ENCODE peak calls at places on chromosomes 1 and 21, in seven cellular contexts. O, X, L, V, K, A and J are unnamed samples.

GRCh38 chr1:77230051-77230450 is 10.8 kb upstream of the PIGK start:
- DNase-seq in O (no peak), X (no peak), L (no peak), V (no peak), K (no peak), A (no peak), J (no peak)

GRCh38 chr1:201172999-201173610 is 17.5 kb upstream of the IGFN1 start:
- DNase-seq in O (no peak), X (no peak), L (no peak), V (peak), K (no peak), A (no peak), J (no peak)

GRCh38 chr1:14143777-14144176 is 443.8 kb downstream of the PRDM2 start:
- DNase-seq in O (no peak), X (no peak), L (no peak), V (no peak), K (no peak), A (no peak), J (no peak)

GRCh38 chr1:8145525-8145924 is 119.4 kb upstream of the ERRFI1 start:
- DNase-seq in O (no peak), X (no peak), L (no peak), V (no peak), K (no peak), A (no peak), J (no peak)

GRCh38 chr1:111977378-111977777 is 12.1 kb downstream of the KCND3 start:
- DNase-seq in O (no peak), X (no peak), L (no peak), V (no peak), K (no peak), A (no peak), J (no peak)

GRCh38 chr1:41957568-41957967 is 38.8 kb upstream of the HIVEP3 start:
- DNase-seq in O (peak), X (no peak), L (no peak), V (no peak), K (no peak), A (no peak), J (no peak)

GRCh38 chr21:46126321-46127238 is 28.7 kb downstream of the COL6A2 start:
- DNase-seq in O (no peak), X (no peak), L (no peak), V (no peak), K (no peak), A (no peak), J (no peak)

GRCh38 chr21:38330671-38331070 is 73.9 kb downstream of the KCNJ15 start:
- DNase-seq in O (no peak), X (no peak), L (no peak), V (no peak), K (no peak), A (no peak), J (no peak)

GRCh38 chr1:35883681-35884155 is 709 bp downstream of the AGO1 start:
- DNase-seq in O (peak), X (no peak), L (peak), V (peak), K (peak), A (peak), J (no peak)